ENCODE peak calls at places on chromosome 22, in seven cellular contexts. D is stimulated activated CD4-positive, alpha-beta T cell treated with anti-CD3 and anti-CD28 coated beads, Interleukin-12 subunit alpha, Interleukin-12 subunit beta, amount 100 ng/mL, for 24 hours; W is cerebellar cortex; M is H54; H is breast epithelium; T is HAP-1; C is mesenteric fat pad. U is an unnamed sample.

GRCh38 chr22:44261861-44262595 is 50.7 kb downstream of the SHISAL1 start:
- DNase-seq in M (no peak), W (no peak), D (no peak), C (peak; percentile 84), H (no peak), T (no peak), U (no peak)

GRCh38 chr22:26430600-26430999 is 1.5 kb downstream of the ASPHD2 start:
- DNase-seq in W (peak; percentile 23), T (no peak), H (no peak), D (no peak), C (no peak), M (no peak), U (no peak)

GRCh38 chr22:23242473-23243001 is 62.2 kb downstream of the BCR start:
- DNase-seq in M (no peak), T (peak; percentile 52), H (no peak), W (no peak), D (no peak), C (no peak), U (peak; percentile 93)

GRCh38 chr22:36770116-36770945 is 5.6 kb downstream of the IFT27 start:
- DNase-seq in D (no peak), T (no peak), W (no peak), C (no peak), M (no peak), H (no peak), U (no peak)

GRCh38 chr22:43828711-43829447 is 16.8 kb upstream of the EFCAB6 start:
- DNase-seq in W (no peak), T (no peak), D (no peak), H (no peak), M (no peak), C (peak; percentile 87), U (no peak)

GRCh38 chr22:44406581-44407403 is 91.2 kb downstream of the RTL6 start:
- DNase-seq in D (no peak), H (no peak), C (no peak), T (no peak), W (no peak), M (no peak), U (peak; percentile 38)

GRCh38 chr22:35630387-35630793 is 13.3 kb upstream of the MB start:
- DNase-seq in C (no peak), H (no peak), T (peak; percentile 28), W (no peak), M (no peak), D (no peak), U (no peak)

GRCh38 chr22:17403906-17404305 is 34.6 kb downstream of the CECR2 start:
- DNase-seq in W (no peak), M (no peak), H (no peak), T (no peak), C (no peak), D (no peak), U (no peak)

GRCh38 chr22:44693756-44694155 is 8.2 kb upstream of the PRR5 start:
- DNase-seq in T (no peak), M (no peak), C (no peak), H (no peak), D (no peak), W (no peak), U (no peak)

GRCh38 chr22:46931881-46932280 is 169.4 kb downstream of the TBC1D22A start:
- DNase-seq in W (no peak), H (no peak), C (no peak), D (no peak), T (no peak), M (no peak), U (no peak)

GRCh38 chr22:25120093-25120561 is 79.5 kb upstream of the CRYBB3 start:
- DNase-seq in D (no peak), M (peak; percentile 46), T (peak; percentile 80), H (peak; percentile 91), W (no peak), C (no peak), U (no peak)

GRCh38 chr22:31881867-31882266 is 62.5 kb upstream of the YWHAH start:
- DNase-seq in H (no peak), T (no peak), C (no peak), D (no peak), M (no peak), W (no peak), U (no peak)

GRCh38 chr22:45878901-45879551 is 97.9 kb downstream of the WNT7B start:
- DNase-seq in H (no peak), W (no peak), T (no peak), C (peak; percentile 88), M (no peak), D (no peak), U (no peak)

GRCh38 chr22:24805790-24806662 is at the start of gene SGSM1:
- DNase-seq in C (peak; percentile 93), M (peak; percentile 69), H (peak; percentile 46), T (peak; percentile 90), D (peak; percentile 57), W (peak; percentile 74), U (peak; percentile 38)

GRCh38 chr22:20814221-20814808 is 40.4 kb downstream of the SERPIND1 start:
- DNase-seq in W (no peak), M (no peak), C (no peak), D (no peak), H (no peak), T (no peak), U (no peak)

GRCh38 chr22:44521326-44521725 is 23.3 kb upstream of the RTL6 start:
- DNase-seq in W (no peak), D (no peak), M (no peak), H (no peak), T (no peak), C (no peak), U (no peak)

GRCh38 chr22:21009638-21010425 is 5.1 kb upstream of the P2RX6 start:
- DNase-seq in C (no peak), M (no peak), H (no peak), T (peak; percentile 74), W (no peak), D (no peak), U (no peak)

GRCh38 chr22:43164636-43165035 is 13.3 kb downstream of the TSPO start:
- DNase-seq in C (no peak), M (no peak), D (no peak), T (peak; percentile 42), W (peak; percentile 19), H (no peak), U (no peak)

GRCh38 chr22:48829908-48830307 is 997.8 kb downstream of the BRD1 start:
- DNase-seq in H (no peak), W (no peak), C (peak; percentile 72), D (no peak), T (no peak), M (no peak), U (no peak)

GRCh38 chr22:20064545-20065262 is 15.3 kb upstream of the DGCR8 start:
- DNase-seq in W (no peak), T (no peak), D (no peak), H (no peak), M (no peak), C (no peak), U (no peak)

GRCh38 chr22:32261306-32261705 is 6.2 kb upstream of the SLC5A4 start:
- DNase-seq in C (peak; percentile 77), D (no peak), T (no peak), W (no peak), H (no peak), M (no peak), U (no peak)